ENCODE peak calls at places on chromosomes 5 and 9, in five cellular contexts. E is A549, C is HepG2, D is endothelial cell of umbilical vein, V is H1. Q is an unnamed sample.

GRCh38 chr9:27204578-27204977 is 92.4 kb downstream of the EQTN start:
- DNase-seq in E (no peak), C (no peak), D (no peak), V (no peak), Q (no peak)

GRCh38 chr5:53261245-53261644 is 151.7 kb upstream of the MOCS2 start:
- DNase-seq in E (no peak), C (no peak), D (no peak), V (no peak), Q (no peak)

GRCh38 chr5:90386099-90386710 is 23.4 kb downstream of the CETN3 start:
- DNase-seq in E (no peak), C (peak; percentile 24), D (peak; percentile 36), V (no peak), Q (no peak)

GRCh38 chr9:130235558-130236435 is 29.8 kb upstream of the HMCN2 start:
- DNase-seq in E (peak; percentile 48), C (peak; percentile 25), D (peak; percentile 49), V (no peak), Q (peak; percentile 86)

GRCh38 chr9:119701651-119702050 is 332.4 kb upstream of the BRINP1 start:
- DNase-seq in E (no peak), C (no peak), D (no peak), V (no peak), Q (no peak)

GRCh38 chr9:4680750-4681149 is 1.4 kb downstream of the CDC37L1 start:
- DNase-seq in E (no peak), C (peak; percentile 38), D (no peak), V (no peak), Q (no peak)

GRCh38 chr5:111262153-111262552 is 38.0 kb downstream of the CAMK4 start:
- DNase-seq in E (no peak), C (no peak), D (no peak), V (no peak), Q (no peak)

GRCh38 chr5:6766558-6767191 is 53.4 kb downstream of the TENT4A start:
- DNase-seq in E (peak; percentile 96), C (no peak), D (peak; percentile 77), V (no peak), Q (no peak)

GRCh38 chr9:136856078-136856474 is 3.9 kb downstream of the MAMDC4 start:
- DNase-seq in E (no peak), C (no peak), D (no peak), V (no peak), Q (peak; percentile 8)

GRCh38 chr9:75892168-75892901 is 1.9 kb downstream of the PCSK5 start:
- DNase-seq in E (peak; percentile 35), C (no peak), D (peak; percentile 6), V (no peak), Q (peak; percentile 59)

GRCh38 chr9:61671276-61671973 is 481.6 kb downstream of the SPATA31A7 start:
- DNase-seq in E (no peak), C (no peak), D (peak; percentile 2), V (no peak), Q (no peak)

GRCh38 chr5:33969572-33970452 is 14.7 kb downstream of the SLC45A2 start:
- DNase-seq in E (peak; percentile 58), C (peak; percentile 13), D (peak; percentile 47), V (no peak), Q (peak; percentile 16)

GRCh38 chr5:157516626-157517325 is 56.8 kb downstream of the NIPAL4 start:
- DNase-seq in E (peak; percentile 24), C (no peak), D (no peak), V (no peak), Q (no peak)

GRCh38 chr5:51018423-51018822 is 352.0 kb downstream of the PARP8 start:
- DNase-seq in E (no peak), C (no peak), D (no peak), V (no peak), Q (no peak)

GRCh38 chr5:54013556-54014157 is 296.7 kb downstream of the ARL15 start:
- DNase-seq in E (no peak), C (no peak), D (peak; percentile 32), V (no peak), Q (no peak)

GRCh38 chr9:35277649-35278359 is 116.0 kb downstream of the UNC13B start:
- DNase-seq in E (no peak), C (no peak), D (peak; percentile 83), V (no peak), Q (no peak)

GRCh38 chr5:116011046-116011445 is 21.2 kb upstream of the ARL14EPL start:
- DNase-seq in E (no peak), C (no peak), D (no peak), V (no peak), Q (no peak)

GRCh38 chr5:32507738-32508434 is 63.3 kb upstream of the ZFR start:
- DNase-seq in E (no peak), C (no peak), D (peak; percentile 25), V (no peak), Q (no peak)

GRCh38 chr5:156934450-156935211 is 28.4 kb downstream of the TIMD4 start:
- DNase-seq in E (peak; percentile 8), C (peak; percentile 9), D (no peak), V (no peak), Q (peak; percentile 50)

GRCh38 chr5:153159611-153160010 is 330.9 kb upstream of the GRIA1 start:
- DNase-seq in E (no peak), C (no peak), D (no peak), V (no peak), Q (no peak)

GRCh38 chr9:110782701-110783100 is 114.1 kb downstream of the MUSK start:
- DNase-seq in E (no peak), C (no peak), D (no peak), V (no peak), Q (no peak)

GRCh38 chr5:89871906-89872305 is 537.6 kb downstream of the CETN3 start:
- DNase-seq in E (no peak), C (no peak), D (no peak), V (no peak), Q (no peak)

GRCh38 chr5:147483197-147483790 is 26.6 kb downstream of the DPYSL3 start:
- DNase-seq in E (no peak), C (no peak), D (peak; percentile 55), V (no peak), Q (no peak)

GRCh38 chr9:27065288-27065687 is 43.7 kb upstream of the TEK start:
- DNase-seq in E (no peak), C (peak; percentile 69), D (peak; percentile 86), V (no peak), Q (no peak)

GRCh38 chr5:144484124-144484897 is 313.6 kb downstream of the KCTD16 start:
- DNase-seq in E (no peak), C (no peak), D (peak; percentile 39), V (no peak), Q (no peak)

GRCh38 chr9:129285382-129285781 is 107.3 kb upstream of the IER5L start:
- DNase-seq in E (no peak), C (no peak), D (no peak), V (no peak), Q (no peak)

GRCh38 chr5:26121343-26121742 is 917.0 kb downstream of the CDH9 start:
- DNase-seq in E (no peak), C (peak; percentile 15), D (no peak), V (no peak), Q (peak; percentile 14)

GRCh38 chr9:35342221-35342620 is 147.7 kb upstream of the RUSC2 start:
- DNase-seq in E (no peak), C (no peak), D (no peak), V (no peak), Q (no peak)

GRCh38 chr9:82961504-82962125 is 101.3 kb downstream of the RASEF start:
- DNase-seq in E (peak; percentile 62), C (peak; percentile 73), D (peak; percentile 74), V (peak; percentile 46), Q (peak; percentile 84)

GRCh38 chr5:133682496-133682895 is 70.2 kb upstream of the FSTL4 start:
- DNase-seq in E (no peak), C (no peak), D (no peak), V (no peak), Q (no peak)

GRCh38 chr5:34464820-34465219 is 191.3 kb upstream of the RAI14 start:
- DNase-seq in E (no peak), C (no peak), D (no peak), V (no peak), Q (no peak)

GRCh38 chr5:154757647-154758406 is 2.6 kb downstream of the LARP1 start:
- DNase-seq in E (no peak), C (no peak), D (peak; percentile 30), V (no peak), Q (no peak)

GRCh38 chr9:14322211-14323082 is 8.5 kb upstream of the NFIB start:
- DNase-seq in E (peak; percentile 80), C (peak; percentile 71), D (peak; percentile 93), V (no peak), Q (peak; percentile 90)

GRCh38 chr9:14320272-14321245 is 6.6 kb upstream of the NFIB start:
- DNase-seq in E (peak; percentile 32), C (no peak), D (peak; percentile 82), V (no peak), Q (no peak)

GRCh38 chr9:14321517-14322125 is 7.7 kb upstream of the NFIB start:
- DNase-seq in E (no peak), C (no peak), D (peak; percentile 60), V (no peak), Q (no peak)

GRCh38 chr9:14323969-14324366 is 10.0 kb upstream of the NFIB start:
- DNase-seq in E (no peak), C (no peak), D (no peak), V (no peak), Q (no peak)

GRCh38 chr9:14323083-14323968 is 9.4 kb upstream of the NFIB start:
- DNase-seq in E (no peak), C (no peak), D (peak; percentile 76), V (no peak), Q (no peak)
- TF ChIP-seq JUN in E (no peak), C (no peak), D (no peak), V (no peak), Q (no peak)

DNA sequence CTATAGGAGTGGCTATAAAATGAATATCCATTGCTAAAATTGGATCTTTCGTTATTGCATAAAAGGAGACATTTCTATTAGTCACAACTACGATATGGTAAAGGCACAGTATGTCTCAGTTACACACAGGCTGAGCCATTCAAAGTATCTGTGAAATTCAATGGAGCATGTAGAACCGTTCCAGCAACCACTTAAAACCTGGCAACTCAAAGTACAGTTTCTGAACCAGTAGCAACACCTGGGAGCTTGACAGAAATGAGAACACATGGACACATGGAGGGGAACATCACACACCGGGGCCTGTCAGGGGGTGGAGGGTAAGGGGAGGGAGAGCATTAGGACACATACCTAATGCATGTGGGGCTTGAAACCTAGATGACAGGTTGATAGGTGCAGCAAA is 15.4 kb downstream of the POC5 start:
- DNase-seq in E (no peak), C (no peak), D (no peak), V (no peak), Q (no peak)
- TF ChIP-seq JUN in E (no peak), C (no peak), D (no peak), V (no peak), Q (no peak)

GRCh38 chr5:5270958-5271605 is 131.0 kb downstream of the ADAMTS16 start:
- DNase-seq in E (peak; percentile 82), C (peak; percentile 6), D (peak; percentile 6), V (no peak), Q (peak; percentile 74)
- TF ChIP-seq JUN in E (peak; percentile 41), C (no peak), D (no peak), V (no peak), Q (no peak)

DNA sequence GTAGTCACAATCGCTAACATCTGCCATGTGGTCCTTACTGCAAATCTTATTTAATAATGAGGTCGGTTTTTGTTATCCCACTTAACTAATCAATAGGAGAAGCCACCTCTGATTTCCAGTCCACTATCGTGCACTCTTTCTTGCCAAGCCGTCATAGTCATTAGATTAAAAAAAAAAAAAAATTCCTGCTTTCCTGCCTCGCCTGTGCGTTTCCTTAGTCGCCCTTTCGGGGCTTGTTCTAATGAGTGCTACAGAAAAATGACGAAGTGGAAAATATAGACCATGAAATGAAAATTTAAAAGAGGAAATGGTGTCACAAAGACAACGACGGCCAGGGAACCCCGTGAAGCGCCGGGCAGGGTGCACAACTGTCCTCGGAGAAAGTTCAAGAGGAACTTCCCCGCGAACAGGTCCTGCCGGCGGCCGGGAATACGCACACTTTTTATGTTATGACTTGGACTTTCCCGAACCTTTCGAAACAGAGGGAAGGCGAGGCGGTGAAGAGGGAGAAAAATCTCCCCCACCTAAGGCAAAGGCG is 312 bp upstream of the RUFY1 start:
- DNase-seq in E (no peak), C (peak; percentile 44), D (peak; percentile 83), V (no peak), Q (no peak)
- TF ChIP-seq JUN in E (no peak), C (no peak), D (no peak), V (no peak), Q (no peak)

Q was measured in WTC11.